ENCODE peak calls at places on chromosomes 4 and X, in six cellular contexts. F, D, K, T, Y and U are unnamed samples.

GRCh38 chr4:143555676-143556075 is 42.2 kb downstream of the SMARCA5 start:
- DNase-seq in T (no peak), K (peak), D (no peak), Y (no peak), F (no peak), U (no peak)

GRCh38 chrX:121831601-121832000 is 784.2 kb downstream of the GLUD2 start:
- DNase-seq in F (no peak), D (no peak), K (no peak), T (no peak), Y (no peak), U (no peak)

GRCh38 chr4:10087152-10087791 is 29.3 kb downstream of the WDR1 start:
- DNase-seq in K (no peak), Y (no peak), D (no peak), T (no peak), F (no peak), U (no peak)

GRCh38 chr4:150714462-150715438 is 132.8 kb downstream of the MAB21L2 start:
- DNase-seq in Y (no peak), T (no peak), D (no peak), K (no peak), F (no peak), U (no peak)

GRCh38 chr4:15935504-15936392 is 2.8 kb downstream of the FGFBP1 start:
- DNase-seq in D (no peak), T (no peak), Y (no peak), F (no peak), K (no peak), U (no peak)

GRCh38 chrX:70979136-70979762 is 48.4 kb upstream of the SLC7A3 start:
- DNase-seq in K (peak), T (no peak), D (no peak), Y (no peak), F (peak), U (no peak)

GRCh38 chr4:182862921-182863320 is 54.3 kb downstream of the DCTD start:
- DNase-seq in K (no peak), Y (no peak), T (peak), F (no peak), D (no peak), U (no peak)

GRCh38 chr4:122309988-122310626 is 68.7 kb upstream of the ADAD1 start:
- DNase-seq in K (peak), T (no peak), Y (no peak), D (no peak), F (no peak), U (no peak)

GRCh38 chrX:20511792-20512191 is 245.1 kb upstream of the RPS6KA3 start:
- DNase-seq in K (no peak), D (no peak), Y (no peak), T (no peak), F (no peak), U (no peak)

GRCh38 chr4:126973201-126973600 is 659.6 kb upstream of the INTU start:
- DNase-seq in T (no peak), D (no peak), F (no peak), Y (no peak), K (peak), U (no peak)

GRCh38 chr4:31294655-31295054 is 574.5 kb downstream of the PCDH7 start:
- DNase-seq in F (no peak), T (no peak), K (no peak), D (no peak), Y (no peak), U (no peak)

GRCh38 chr4:151717909-151718613 is 42.7 kb downstream of the GATB start:
- DNase-seq in F (no peak), D (no peak), Y (no peak), K (peak), T (no peak), U (no peak)

GRCh38 chr4:124437853-124438495 is 274.6 kb downstream of the ANKRD50 start:
- DNase-seq in D (no peak), Y (no peak), F (no peak), K (peak), T (no peak), U (no peak)

GRCh38 chr4:84965558-84966381 is 720 bp downstream of the WDFY3 start:
- DNase-seq in T (no peak), D (no peak), K (peak), Y (no peak), F (no peak), U (no peak)

GRCh38 chr4:128796934-128797333 is 12.6 kb upstream of the JADE1 start:
- DNase-seq in F (no peak), K (peak), D (no peak), Y (no peak), T (no peak), U (no peak)

GRCh38 chr4:88706574-88706973 is 8.9 kb upstream of the NAP1L5 start:
- DNase-seq in D (no peak), K (peak), F (peak), T (no peak), Y (no peak), U (no peak)

GRCh38 chr4:31130930-31131329 is 410.8 kb downstream of the PCDH7 start:
- DNase-seq in Y (no peak), D (no peak), F (no peak), T (no peak), K (no peak), U (no peak)

GRCh38 chr4:77820836-77821561 is 1.8 kb upstream of the CNOT6L start:
- DNase-seq in K (peak), F (no peak), D (no peak), T (no peak), Y (peak), U (peak)

GRCh38 chrX:105502336-105502735 is 281.8 kb upstream of the TEX13A start:
- DNase-seq in D (no peak), K (no peak), T (no peak), F (no peak), Y (no peak), U (no peak)

GRCh38 chrX:1281511-1281910 is 12.9 kb downstream of the CSF2RA start:
- DNase-seq in D (no peak), T (no peak), Y (no peak), F (no peak), K (no peak), U (no peak)

GRCh38 chr4:151045907-151046306 is 30.8 kb upstream of the LRBA start:
- DNase-seq in Y (no peak), T (peak), K (no peak), D (no peak), F (no peak), U (no peak)